ENCODE peak calls at places on chromosomes 4 and X, in six cellular contexts. X is H1, G is breast epithelium, I is esophagus muscularis mucosa, H is transverse colon, E is sigmoid colon. C is an unnamed sample.

GRCh38 chrX:132022115-132022862 is 813 bp upstream of the STK26 start:
- DNase-seq in H (peak; percentile 6), G (no peak), X (no peak), E (no peak), I (no peak), C (no peak)

GRCh38 chr4:67721770-67722597 is 21.0 kb upstream of the UBA6 start:
- DNase-seq in I (no peak), G (no peak), X (no peak), H (no peak), E (no peak), C (no peak)

GRCh38 chrX:50327235-50327634 is 122.7 kb downstream of the CCNB3 start:
- DNase-seq in E (no peak), X (no peak), G (no peak), H (no peak), I (no peak), C (no peak)

GRCh38 chr4:20490734-20491133 is 209.5 kb upstream of the PACRGL start:
- DNase-seq in I (no peak), E (no peak), H (no peak), G (no peak), X (no peak), C (no peak)

GRCh38 chrX:17438221-17438620 is 63.2 kb downstream of the NHS start:
- DNase-seq in H (no peak), X (no peak), G (no peak), I (no peak), E (no peak), C (no peak)

GRCh38 chr4:5051692-5052423 is 578 bp downstream of the STK32B start:
- DNase-seq in E (no peak), I (peak; percentile 87), H (no peak), G (no peak), X (no peak), C (peak; percentile 86)

GRCh38 chrX:78747471-78747870 is at the start of gene LPAR4:
- DNase-seq in G (no peak), E (no peak), H (no peak), I (no peak), X (peak; percentile 36), C (no peak)

GRCh38 chr4:88242144-88242543 is 42.2 kb downstream of the PPM1K start:
- DNase-seq in E (no peak), I (no peak), X (no peak), G (no peak), H (no peak), C (no peak)

GRCh38 chr4:57614533-57614932 is 504.3 kb upstream of the IGFBP7 start:
- DNase-seq in H (no peak), I (no peak), G (no peak), X (no peak), E (no peak), C (no peak)

GRCh38 chr4:22416403-22416802 is 99.5 kb downstream of the ADGRA3 start:
- DNase-seq in H (no peak), E (no peak), I (no peak), X (no peak), G (no peak), C (no peak)

GRCh38 chrX:24257011-24257410 is 56.9 kb downstream of the SUPT20HL2 start:
- DNase-seq in H (no peak), X (no peak), G (no peak), E (no peak), I (no peak), C (no peak)

GRCh38 chrX:105701310-105702052 is 120.9 kb upstream of the NRK start:
- DNase-seq in E (no peak), I (no peak), G (no peak), H (no peak), X (no peak), C (no peak)

GRCh38 chr4:113759696-113760093 is 1.8 kb downstream of the CAMK2D start:
- DNase-seq in X (no peak), H (no peak), E (no peak), G (no peak), I (no peak), C (no peak)

GRCh38 chrX:44433556-44433955 is 90.1 kb upstream of the EFHC2 start:
- DNase-seq in E (no peak), G (no peak), H (no peak), X (no peak), I (no peak), C (no peak)

GRCh38 chr4:70559924-70560323 is 32.1 kb upstream of the AMBN start:
- DNase-seq in G (no peak), X (no peak), I (no peak), H (no peak), E (no peak), C (no peak)

GRCh38 chr4:152328595-152328994 is 207.3 kb downstream of the FBXW7 start:
- DNase-seq in H (no peak), X (no peak), E (no peak), I (no peak), G (peak; percentile 44), C (no peak)

GRCh38 chrX:106973433-106974149 is 26.4 kb downstream of the MORC4 start:
- DNase-seq in H (no peak), G (no peak), X (no peak), I (no peak), E (no peak), C (no peak)
- H3K4me1 ChIP-seq in H (no peaks in the 10 kb centered on the region), G (no peaks in the 10 kb centered on the region), X (no peaks in the 10 kb centered on the region), I (no peaks in the 10 kb centered on the region), E (no peaks in the 10 kb centered on the region), C (no peaks in the 10 kb centered on the region)

DNA sequence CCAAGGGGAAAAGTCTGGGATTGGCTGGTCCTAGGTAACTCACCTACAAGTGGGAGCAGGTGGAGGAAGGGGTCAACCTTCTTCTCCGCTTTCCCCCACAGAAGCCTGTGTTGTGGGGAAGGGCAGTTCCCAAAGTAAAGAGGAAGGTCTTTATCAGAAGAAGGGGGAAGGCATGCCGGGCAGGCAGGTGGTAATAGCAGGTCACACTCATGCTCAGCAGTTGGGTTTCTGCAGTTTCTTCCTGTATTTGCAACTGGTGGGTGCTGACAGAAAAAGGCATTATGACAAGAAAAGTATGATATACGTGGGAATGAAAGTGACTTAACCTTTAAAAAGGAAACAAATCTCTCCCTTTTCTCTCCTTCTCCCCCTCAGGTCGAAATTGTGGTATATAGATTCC is 3.6 kb downstream of the MTMR1 start:
- DNase-seq in H (no peak), X (no peak), I (no peak), G (no peak), E (no peak), C (no peak)
- H3K4me3 ChIP-seq in H (no peak overlapping the region), X (no peak overlapping the region), I (no peak overlapping the region), G (no peak overlapping the region), E (no peak overlapping the region), C (no peak overlapping the region)

DNA sequence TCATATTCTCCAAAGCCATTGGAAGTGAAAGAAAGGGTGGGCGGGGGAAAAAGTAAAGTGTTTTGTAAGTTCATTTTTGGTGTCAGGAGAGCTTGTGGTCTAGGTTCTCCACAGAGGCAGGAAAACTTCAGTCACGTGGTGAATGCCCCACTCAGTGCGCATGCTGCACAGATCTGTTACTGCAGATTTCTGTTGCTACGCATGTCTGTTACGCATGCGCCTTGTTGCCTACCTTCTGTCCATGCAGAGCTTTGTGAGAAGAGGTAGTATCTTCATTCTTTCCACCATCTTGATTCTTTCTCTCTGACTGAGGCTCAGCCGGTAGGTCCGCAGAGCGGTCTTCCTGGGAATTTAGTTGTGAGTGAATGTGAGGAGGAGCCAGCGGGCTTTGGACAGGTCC is 15.1 kb upstream of the PAGE3 start:
- DNase-seq in G (no peak), X (no peak), E (no peak), H (no peak), I (no peak), C (no peak)
- TF ChIP-seq POLR2AphosphoS5 in G (no peak), X (no peak), E (no peak), H (no peak), I (no peak), C (no peak)

DNA sequence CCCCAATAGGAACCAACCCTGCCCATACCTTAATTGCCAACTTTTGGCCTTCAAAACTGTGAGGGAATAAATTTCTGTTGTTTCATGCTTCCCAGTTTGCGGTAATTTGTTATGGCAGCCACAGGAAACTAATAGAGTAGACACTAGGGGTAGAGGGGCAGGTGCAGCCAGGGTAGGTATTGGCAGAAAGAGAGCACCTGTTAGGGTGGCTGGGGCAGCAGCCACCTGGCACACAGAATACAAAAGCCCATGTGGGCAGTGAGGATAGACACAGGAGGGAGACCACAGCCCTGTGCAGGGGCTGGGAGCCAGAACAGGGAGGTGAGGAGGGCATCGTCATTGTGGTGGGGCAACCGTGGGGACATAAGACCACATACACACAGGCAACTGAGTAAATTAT is 28.2 kb downstream of the IRF2 start:
- DNase-seq in H (no peak), G (no peak), I (no peak), X (no peak), E (no peak), C (no peak)
- H3K4me1 ChIP-seq in H (peaks cover 32% of the 10 kb centered on the region), G (peaks cover 6% of the 10 kb centered on the region), I (peaks cover 82% of the 10 kb centered on the region), X (peaks cover 30% of the 10 kb centered on the region), E (peaks cover 64% of the 10 kb centered on the region), C (peaks cover 65% of the 10 kb centered on the region)

DNA sequence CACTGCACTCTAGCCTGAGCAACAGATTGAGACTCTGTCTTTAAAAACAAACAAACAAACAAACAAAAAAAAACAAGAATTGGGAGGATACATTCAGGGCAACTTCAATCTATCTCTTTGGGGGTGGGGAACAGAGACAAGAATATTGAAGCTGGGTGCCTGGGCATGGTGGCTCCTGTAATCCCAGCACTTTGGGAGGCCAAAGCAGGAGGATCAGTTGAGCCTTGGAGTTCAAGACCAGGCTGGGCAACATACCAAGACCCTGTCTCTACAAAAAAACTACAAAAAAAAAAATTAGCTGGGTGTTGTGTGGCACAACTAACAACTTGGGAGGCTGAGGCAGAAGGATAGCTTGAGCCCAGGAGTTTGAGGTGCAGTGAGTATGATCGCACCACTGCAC is 1.2 kb downstream of the LETM1 start:
- DNase-seq in E (no peak), G (no peak), H (no peak), X (no peak), I (no peak), C (no peak)
- H3K4me3 ChIP-seq in E (peak overlapping the region; percentile 70), G (peak overlapping the region; percentile 87), H (peak overlapping the region; percentile 91), X (peak overlapping the region; percentile 75), I (peak overlapping the region; percentile 76), C (peak overlapping the region; percentile 93)

GRCh38 chr4:166506051-166506450 is 633.0 kb downstream of the TLL1 start:
- DNase-seq in I (no peak), H (no peak), E (no peak), X (no peak), G (no peak), C (no peak)

GRCh38 chr4:166501941-166502382 is 628.9 kb downstream of the TLL1 start:
- DNase-seq in H (no peak), X (peak; percentile 56), E (no peak), I (no peak), G (no peak), C (no peak)

GRCh38 chr4:166498541-166498940 is 625.5 kb downstream of the TLL1 start:
- DNase-seq in X (no peak), I (no peak), H (no peak), E (no peak), G (no peak), C (no peak)

GRCh38 chr4:166499820-166500219 is 626.8 kb downstream of the TLL1 start:
- DNase-seq in H (no peak), E (no peak), G (no peak), I (no peak), X (no peak), C (no peak)

DNA sequence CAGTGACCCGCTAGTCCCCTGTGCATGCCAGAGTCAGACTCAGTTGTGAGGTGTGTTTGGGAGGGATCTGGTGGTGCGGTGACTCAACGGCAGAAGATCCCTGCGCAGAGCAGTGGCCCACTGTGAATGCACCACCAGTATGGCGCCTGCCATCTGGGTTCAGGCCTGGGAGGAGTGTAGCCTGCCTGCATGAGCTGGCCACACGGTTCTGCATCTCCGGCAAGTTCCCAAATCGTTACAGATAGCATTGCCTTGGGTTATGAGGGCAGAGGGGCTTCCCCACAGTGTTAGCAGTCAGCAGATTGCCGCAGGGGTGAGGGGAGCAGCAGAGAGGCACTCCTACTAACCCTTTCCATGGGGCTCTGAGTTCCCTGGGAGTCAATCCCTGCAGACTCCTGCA is 629.6 kb downstream of the TLL1 start:
- DNase-seq in G (no peak), I (no peak), H (no peak), X (no peak), E (no peak), C (no peak)
- TF ChIP-seq POLR2AphosphoS5 in G (no peak), I (no peak), H (no peak), X (no peak), E (no peak), C (no peak)

C was measured in vagina.